ENCODE peak calls at places on chromosomes 5 and 9, in eight cellular contexts. Y, P, N, W, C, M, F and E are unnamed samples.

GRCh38 chr5:179486596-179487051 is 63.7 kb upstream of the RUFY1 start:
- DNase-seq in Y (no peak), P (no peak), N (no peak), W (peak), C (no peak), M (peak), F (no peak), E (no peak)

GRCh38 chr9:111036068-111036789 is 2.0 kb downstream of the LPAR1 start:
- DNase-seq in Y (no peak), P (peak), N (peak), W (peak), C (no peak), M (peak), F (peak), E (peak)

GRCh38 chr5:67548520-67549262 is 352.1 kb upstream of the CD180 start:
- DNase-seq in Y (no peak), P (no peak), N (no peak), W (no peak), C (no peak), M (no peak), F (no peak), E (no peak)

GRCh38 chr5:39092581-39093350 is 18.6 kb upstream of the RICTOR start:
- DNase-seq in Y (peak), P (no peak), N (no peak), W (no peak), C (no peak), M (peak), F (no peak), E (no peak)

GRCh38 chr9:34417734-34418133 is 40.6 kb downstream of the FAM219A start:
- DNase-seq in Y (no peak), P (no peak), N (no peak), W (no peak), C (no peak), M (no peak), F (peak), E (no peak)

GRCh38 chr9:81787747-81788632 is 98.6 kb upstream of the TLE1 start:
- DNase-seq in Y (peak), P (peak), N (peak), W (peak), C (no peak), M (peak), F (no peak), E (no peak)

GRCh38 chr5:177361418-177362101 is 3.8 kb downstream of the RGS14 start:
- DNase-seq in Y (no peak), P (no peak), N (no peak), W (no peak), C (no peak), M (no peak), F (no peak), E (no peak)

GRCh38 chr5:112350626-112351025 is 68.5 kb downstream of the EPB41L4A start:
- DNase-seq in Y (no peak), P (no peak), N (no peak), W (no peak), C (no peak), M (no peak), F (no peak), E (no peak)

GRCh38 chr5:138745268-138745667 is 8.0 kb upstream of the CTNNA1 start:
- DNase-seq in Y (no peak), P (no peak), N (peak), W (no peak), C (no peak), M (no peak), F (no peak), E (no peak)

GRCh38 chr9:112531666-112532282 is 45.1 kb downstream of the KIAA1958 start:
- DNase-seq in Y (no peak), P (peak), N (no peak), W (no peak), C (no peak), M (no peak), F (no peak), E (no peak)

GRCh38 chr9:110452227-110452801 is 114.7 kb upstream of the TXNDC8 start:
- DNase-seq in Y (no peak), P (peak), N (no peak), W (peak), C (no peak), M (peak), F (no peak), E (no peak)

GRCh38 chr5:91641730-91642350 is 258.7 kb upstream of the ARRDC3 start:
- DNase-seq in Y (no peak), P (peak), N (no peak), W (peak), C (no peak), M (peak), F (no peak), E (no peak)

GRCh38 chr9:27856054-27856453 is 282.8 kb upstream of the C9orf72 start:
- DNase-seq in Y (no peak), P (no peak), N (no peak), W (no peak), C (no peak), M (no peak), F (no peak), E (no peak)

GRCh38 chr9:71638627-71639026 is 129.7 kb downstream of the CEMIP2 start:
- DNase-seq in Y (no peak), P (no peak), N (no peak), W (no peak), C (peak), M (peak), F (no peak), E (no peak)

GRCh38 chr5:191036-191948 is at the start of gene LRRC14B:
- DNase-seq in Y (no peak), P (no peak), N (no peak), W (no peak), C (no peak), M (no peak), F (no peak), E (no peak)

GRCh38 chr9:38644601-38645000 is 24.2 kb upstream of the ANKRD18A start:
- DNase-seq in Y (no peak), P (no peak), N (no peak), W (no peak), C (no peak), M (no peak), F (no peak), E (no peak)

GRCh38 chr5:158468444-158468843 is 609.5 kb upstream of the CLINT1 start:
- DNase-seq in Y (peak), P (no peak), N (no peak), W (no peak), C (no peak), M (no peak), F (no peak), E (no peak)

GRCh38 chr5:170347022-170347421 is 42.1 kb downstream of the KCNMB1 start:
- DNase-seq in Y (no peak), P (no peak), N (no peak), W (no peak), C (no peak), M (no peak), F (no peak), E (no peak)

GRCh38 chr5:102048940-102049339 is 247.1 kb downstream of the SLCO4C1 start:
- DNase-seq in Y (no peak), P (no peak), N (no peak), W (no peak), C (no peak), M (no peak), F (no peak), E (no peak)

GRCh38 chr5:73120222-73121108 is at the start of gene TMEM171:
- DNase-seq in Y (no peak), P (peak), N (peak), W (peak), C (no peak), M (peak), F (no peak), E (no peak)

GRCh38 chr9:124020520-124021384 is 9.2 kb downstream of the LHX2 start:
- DNase-seq in Y (no peak), P (no peak), N (no peak), W (no peak), C (no peak), M (no peak), F (no peak), E (no peak)

GRCh38 chr9:5442400-5443011 is 4.8 kb upstream of the PLGRKT start:
- DNase-seq in Y (no peak), P (peak), N (peak), W (peak), C (no peak), M (peak), F (peak), E (no peak)

GRCh38 chr5:59319286-59319685 is 574.2 kb downstream of the PDE4D start:
- DNase-seq in Y (no peak), P (no peak), N (no peak), W (no peak), C (no peak), M (no peak), F (no peak), E (no peak)

GRCh38 chr9:126624912-126625311 is 11.2 kb downstream of the LMX1B start:
- DNase-seq in Y (no peak), P (no peak), N (no peak), W (no peak), C (no peak), M (no peak), F (no peak), E (no peak)

GRCh38 chr5:88727705-88728313 is 155.2 kb downstream of the MEF2C start:
- DNase-seq in Y (no peak), P (peak), N (no peak), W (peak), C (no peak), M (peak), F (no peak), E (no peak)

GRCh38 chr5:147487031-147487750 is 22.7 kb downstream of the DPYSL3 start:
- DNase-seq in Y (no peak), P (no peak), N (no peak), W (no peak), C (no peak), M (peak), F (no peak), E (no peak)

GRCh38 chr5:133433133-133433532 is 179.2 kb downstream of the FSTL4 start:
- DNase-seq in Y (no peak), P (no peak), N (no peak), W (no peak), C (no peak), M (no peak), F (no peak), E (no peak)

GRCh38 chr9:16824545-16825041 is 45.9 kb downstream of the BNC2 start:
- DNase-seq in Y (peak), P (no peak), N (peak), W (peak), C (no peak), M (peak), F (no peak), E (no peak)

GRCh38 chr5:11507156-11507910 is 396.9 kb downstream of the CTNND2 start:
- DNase-seq in Y (no peak), P (no peak), N (no peak), W (no peak), C (no peak), M (no peak), F (no peak), E (no peak)

GRCh38 chr9:2758162-2758950 is 41.0 kb downstream of the KCNV2 start:
- DNase-seq in Y (no peak), P (peak), N (no peak), W (no peak), C (no peak), M (peak), F (no peak), E (no peak)

GRCh38 chr9:35370241-35370640 is 119.7 kb upstream of the RUSC2 start:
- DNase-seq in Y (no peak), P (no peak), N (no peak), W (no peak), C (no peak), M (no peak), F (no peak), E (no peak)

GRCh38 chr9:114097613-114098020 is 1.5 kb downstream of the KIF12 start:
- DNase-seq in Y (no peak), P (peak), N (no peak), W (no peak), C (no peak), M (peak), F (no peak), E (no peak)

GRCh38 chr5:133316346-133317343 is 264.8 kb downstream of the HSPA4 start:
- DNase-seq in Y (no peak), P (no peak), N (no peak), W (no peak), C (no peak), M (no peak), F (no peak), E (no peak)

GRCh38 chr9:95880011-95880690 is 4.7 kb downstream of the ERCC6L2 start:
- DNase-seq in Y (no peak), P (peak), N (no peak), W (peak), C (peak), M (peak), F (no peak), E (no peak)

GRCh38 chr5:79077680-79078365 is 8.3 kb downstream of the BHMT2 start:
- DNase-seq in Y (no peak), P (peak), N (no peak), W (no peak), C (no peak), M (no peak), F (no peak), E (no peak)

GRCh38 chr9:77879344-77880089 is 152.1 kb downstream of the GNAQ start:
- DNase-seq in Y (no peak), P (peak), N (peak), W (no peak), C (no peak), M (peak), F (no peak), E (no peak)